ENCODE peak calls at places on chromosomes 12 and 14, in six cellular contexts. R is stimulated activated CD8-positive, alpha-beta memory T cell treated with anti-CD3 and anti-CD28 coated beads, Interleukin-4, amount 100 ng/mL, for 24 hours; T is nucleus accumbens; U is amygdala; F is pons; A is head of caudate nucleus. K is an unnamed sample.

GRCh38 chr14:34420547-34421150 is 41.4 kb downstream of the SPTSSA start:
- DNase-seq in R (no peak), T (no peak), U (no peak), F (no peak), A (no peak), K (no peak)

GRCh38 chr14:50109342-50109741 is 7.0 kb downstream of the VCPKMT start:
- DNase-seq in R (no peak), T (no peak), U (no peak), F (no peak), A (no peak), K (no peak)

GRCh38 chr14:50667491-50668007 is 557 bp downstream of the SAV1 start:
- DNase-seq in R (peak), T (peak), U (no peak), F (no peak), A (no peak), K (peak)

GRCh38 chr12:47152095-47152494 is 72.3 kb upstream of the AMIGO2 start:
- DNase-seq in R (no peak), T (no peak), U (no peak), F (no peak), A (no peak), K (no peak)

GRCh38 chr12:98516184-98516873 is 939 bp downstream of the TMPO start:
- DNase-seq in R (peak), T (peak), U (peak), F (peak), A (peak), K (peak)

GRCh38 chr12:111448831-111449790 is 43.4 kb downstream of the SH2B3 start:
- DNase-seq in R (no peak), T (no peak), U (no peak), F (peak), A (no peak), K (no peak)

GRCh38 chr12:67006612-67007011 is 262.5 kb upstream of the CAND1 start:
- DNase-seq in R (no peak), T (no peak), U (no peak), F (no peak), A (no peak), K (no peak)

GRCh38 chr12:14284189-14284722 is 81.2 kb upstream of the ATF7IP start:
- DNase-seq in R (no peak), T (no peak), U (no peak), F (no peak), A (no peak), K (peak)

GRCh38 chr12:80622271-80622670 is 85.2 kb upstream of the MYF6 start:
- DNase-seq in R (no peak), T (no peak), U (no peak), F (no peak), A (no peak), K (peak)

GRCh38 chr12:97921957-97922722 is 459.5 kb downstream of the RMST start:
- DNase-seq in R (no peak), T (no peak), U (no peak), F (no peak), A (no peak), K (no peak)

GRCh38 chr12:21656931-21657335 is 709 bp downstream of the LDHB start:
- DNase-seq in R (peak), T (peak), U (peak), F (peak), A (peak), K (peak)

GRCh38 chr12:116537149-116537904 is 21.9 kb upstream of the MAP1LC3B2 start:
- DNase-seq in R (no peak), T (no peak), U (no peak), F (no peak), A (no peak), K (no peak)

GRCh38 chr12:39173689-39174088 is 268.3 kb upstream of the CPNE8 start:
- DNase-seq in R (no peak), T (no peak), U (no peak), F (no peak), A (no peak), K (no peak)

GRCh38 chr12:63967358-63967757 is 122.9 kb downstream of the SRGAP1 start:
- DNase-seq in R (no peak), T (no peak), U (no peak), F (no peak), A (no peak), K (no peak)

GRCh38 chr12:94590428-94590827 is 59.9 kb downstream of the TMCC3 start:
- DNase-seq in R (no peak), T (no peak), U (no peak), F (no peak), A (no peak), K (no peak)

GRCh38 chr14:85195872-85196477 is 334.0 kb upstream of the FLRT2 start:
- DNase-seq in R (no peak), T (no peak), U (no peak), F (no peak), A (no peak), K (peak)

GRCh38 chr12:2893007-2893406 is 2.3 kb downstream of the TULP3 start:
- DNase-seq in R (no peak), T (no peak), U (no peak), F (no peak), A (no peak), K (no peak)

GRCh38 chr12:3365416-3366385 is 125.3 kb upstream of the PRMT8 start:
- DNase-seq in R (no peak), T (no peak), U (no peak), F (no peak), A (peak), K (no peak)

GRCh38 chr14:61365667-61366194 is 44.4 kb downstream of the PRKCH start:
- DNase-seq in R (no peak), T (no peak), U (no peak), F (no peak), A (no peak), K (no peak)

GRCh38 chr12:121791671-121792496 is 1.6 kb downstream of the RHOF start:
- DNase-seq in R (no peak), T (no peak), U (no peak), F (no peak), A (no peak), K (no peak)

GRCh38 chr12:53816360-53817020 is 64.7 kb upstream of the CISTR start:
- DNase-seq in R (no peak), T (no peak), U (no peak), F (no peak), A (no peak), K (no peak)

GRCh38 chr12:126051611-126052107 is 986.4 kb downstream of the AACS start:
- DNase-seq in R (no peak), T (no peak), U (no peak), F (no peak), A (no peak), K (no peak)

GRCh38 chr12:118193477-118193876 is 57.6 kb downstream of the PEBP1 start:
- DNase-seq in R (no peak), T (no peak), U (no peak), F (no peak), A (no peak), K (no peak)

GRCh38 chr12:113984464-113984863 is 18.3 kb upstream of the RBM19 start:
- DNase-seq in R (no peak), T (no peak), U (no peak), F (no peak), A (no peak), K (no peak)

GRCh38 chr14:67571275-67571990 is 28.6 kb downstream of the PIGH start:
- DNase-seq in R (peak), T (peak), U (no peak), F (peak), A (peak), K (peak)

GRCh38 chr12:91926810-91927209 is 218.8 kb downstream of the BTG1 start:
- DNase-seq in R (no peak), T (no peak), U (no peak), F (no peak), A (no peak), K (no peak)

GRCh38 chr12:20523658-20524057 is 155.3 kb downstream of the PDE3A start:
- DNase-seq in R (no peak), T (no peak), U (no peak), F (no peak), A (no peak), K (no peak)

K was measured in OCI-LY7.